ENCODE peak calls at places on chromosomes 1 and 21, in six cellular contexts. One of them, this sample, is unnamed.

GRCh38 chr1:54489627-54490240 is 58.3 kb upstream of the ACOT11 start:
- DNase-seq in HepG2: no peak
- DNase-seq in HCT116: no peak
- DNase-seq in A549: no peak
- DNase-seq in HL-60: no peak
- DNase-seq in GM23338: no peak
- DNase-seq in this sample: no peak

GRCh38 chr1:171081220-171081993 is 9.3 kb upstream of the FMO3 start:
- DNase-seq in HL-60: no peak
- DNase-seq in GM23338: peak; percentile 42
- DNase-seq in HCT116: peak; percentile 15
- DNase-seq in HepG2: no peak
- DNase-seq in A549: peak; percentile 7
- DNase-seq in this sample: no peak

GRCh38 chr1:76300556-76300955 is 226.0 kb downstream of the ST6GALNAC3 start:
- DNase-seq in GM23338: no peak
- DNase-seq in HL-60: no peak
- DNase-seq in A549: no peak
- DNase-seq in HepG2: no peak
- DNase-seq in HCT116: no peak
- DNase-seq in this sample: no peak

GRCh38 chr1:51311826-51312225 is 18.5 kb downstream of the TTC39A start:
- DNase-seq in HepG2: no peak
- DNase-seq in GM23338: no peak
- DNase-seq in HCT116: no peak
- DNase-seq in HL-60: no peak
- DNase-seq in A549: no peak
- DNase-seq in this sample: no peak

GRCh38 chr1:235720544-235720943 is 71.0 kb upstream of the GNG4 start:
- DNase-seq in A549: no peak
- DNase-seq in GM23338: no peak
- DNase-seq in HL-60: no peak
- DNase-seq in HCT116: no peak
- DNase-seq in HepG2: no peak
- DNase-seq in this sample: no peak

GRCh38 chr1:30639881-30640452 is 83.4 kb downstream of the MATN1 start:
- DNase-seq in HCT116: no peak
- DNase-seq in A549: no peak
- DNase-seq in GM23338: no peak
- DNase-seq in HL-60: no peak
- DNase-seq in HepG2: no peak
- DNase-seq in this sample: no peak

GRCh38 chr1:211469938-211470529 is 21.9 kb downstream of the RD3 start:
- DNase-seq in GM23338: peak; percentile 94
- DNase-seq in HL-60: no peak
- DNase-seq in HCT116: peak; percentile 72
- DNase-seq in A549: peak; percentile 83
- DNase-seq in HepG2: peak; percentile 72
- DNase-seq in this sample: peak; percentile 50

GRCh38 chr1:94329986-94330385 is 88.2 kb upstream of the ABCD3 start:
- DNase-seq in A549: peak; percentile 37
- DNase-seq in HCT116: no peak
- DNase-seq in HL-60: no peak
- DNase-seq in GM23338: peak; percentile 73
- DNase-seq in HepG2: peak; percentile 67
- DNase-seq in this sample: no peak

GRCh38 chr1:151197863-151198253 is 494 bp upstream of the PIP5K1A start:
- DNase-seq in HepG2: peak; percentile 81
- DNase-seq in HL-60: no peak
- DNase-seq in GM23338: peak; percentile 8
- DNase-seq in HCT116: no peak
- DNase-seq in A549: peak; percentile 65
- DNase-seq in this sample: no peak

GRCh38 chr1:235945775-235946565 is 79.3 kb upstream of the LYST start:
- DNase-seq in HepG2: peak; percentile 79
- DNase-seq in HCT116: no peak
- DNase-seq in HL-60: peak; percentile 93
- DNase-seq in GM23338: no peak
- DNase-seq in A549: no peak
- DNase-seq in this sample: no peak

GRCh38 chr1:16167331-16168143 is 11.7 kb upstream of the EPHA2 start:
- DNase-seq in A549: peak; percentile 74
- DNase-seq in HCT116: no peak
- DNase-seq in HL-60: no peak
- DNase-seq in HepG2: no peak
- DNase-seq in GM23338: peak; percentile 92
- DNase-seq in this sample: no peak

GRCh38 chr21:32521736-32522360 is 63.5 kb downstream of the TCP10L start:
- DNase-seq in A549: no peak
- DNase-seq in HepG2: no peak
- DNase-seq in GM23338: no peak
- DNase-seq in HCT116: no peak
- DNase-seq in HL-60: no peak
- DNase-seq in this sample: no peak

GRCh38 chr1:5620997-5621396 is 371.2 kb downstream of the NPHP4 start:
- DNase-seq in HCT116: peak; percentile 15
- DNase-seq in A549: peak; percentile 24
- DNase-seq in HL-60: no peak
- DNase-seq in GM23338: no peak
- DNase-seq in HepG2: peak; percentile 26
- DNase-seq in this sample: no peak

GRCh38 chr1:23200885-23201284 is 16.4 kb downstream of the HTR1D start:
- DNase-seq in HL-60: no peak
- DNase-seq in GM23338: no peak
- DNase-seq in HepG2: no peak
- DNase-seq in HCT116: no peak
- DNase-seq in A549: peak; percentile 63
- DNase-seq in this sample: no peak
- TF ChIP-seq REST in HL-60: no peak
- TF ChIP-seq REST in GM23338: no peak
- TF ChIP-seq REST in HepG2: no peak
- TF ChIP-seq REST in HCT116: no peak
- TF ChIP-seq REST in A549: no peak
- TF ChIP-seq REST in this sample: no peak

GRCh38 chr1:9989773-9990172 is 7.3 kb upstream of the RBP7 start:
- DNase-seq in HCT116: no peak
- DNase-seq in GM23338: no peak
- DNase-seq in HL-60: no peak
- DNase-seq in A549: no peak
- DNase-seq in HepG2: no peak
- DNase-seq in this sample: no peak

GRCh38 chr1:9985001-9985400 is 12.0 kb upstream of the RBP7 start:
- DNase-seq in HL-60: no peak
- DNase-seq in GM23338: no peak
- DNase-seq in A549: no peak
- DNase-seq in HCT116: no peak
- DNase-seq in HepG2: no peak
- DNase-seq in this sample: no peak

DNA sequence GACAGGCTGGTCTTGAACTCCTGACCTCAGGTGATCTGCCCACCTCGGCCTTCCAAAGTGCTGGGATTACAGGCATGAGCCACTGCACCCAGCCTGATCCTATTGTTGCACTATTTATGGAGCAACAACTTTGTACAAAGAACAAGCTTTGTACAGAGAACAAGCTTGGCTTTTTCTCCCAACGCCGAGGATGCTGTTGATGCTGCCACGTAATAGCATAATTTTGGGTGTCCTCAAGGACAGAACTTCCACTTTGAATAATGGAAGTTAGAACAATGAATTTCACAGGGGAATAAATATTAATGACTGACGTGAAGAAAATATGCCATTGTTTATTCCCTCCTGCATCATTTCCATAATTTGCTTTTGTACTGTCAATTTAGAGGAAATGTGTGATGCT is 12.8 kb upstream of the RBP7 start:
- DNase-seq in HL-60: no peak
- DNase-seq in GM23338: no peak
- DNase-seq in HCT116: no peak
- DNase-seq in A549: no peak
- DNase-seq in HepG2: no peak
- DNase-seq in this sample: no peak
- H3K27ac ChIP-seq in HL-60: no peak overlapping the region
- H3K27ac ChIP-seq in GM23338: no peak overlapping the region
- H3K27ac ChIP-seq in HCT116: no peak overlapping the region
- H3K27ac ChIP-seq in A549: no peak overlapping the region
- H3K27ac ChIP-seq in HepG2: no peak overlapping the region
- H3K27ac ChIP-seq in this sample: no peak overlapping the region

DNA sequence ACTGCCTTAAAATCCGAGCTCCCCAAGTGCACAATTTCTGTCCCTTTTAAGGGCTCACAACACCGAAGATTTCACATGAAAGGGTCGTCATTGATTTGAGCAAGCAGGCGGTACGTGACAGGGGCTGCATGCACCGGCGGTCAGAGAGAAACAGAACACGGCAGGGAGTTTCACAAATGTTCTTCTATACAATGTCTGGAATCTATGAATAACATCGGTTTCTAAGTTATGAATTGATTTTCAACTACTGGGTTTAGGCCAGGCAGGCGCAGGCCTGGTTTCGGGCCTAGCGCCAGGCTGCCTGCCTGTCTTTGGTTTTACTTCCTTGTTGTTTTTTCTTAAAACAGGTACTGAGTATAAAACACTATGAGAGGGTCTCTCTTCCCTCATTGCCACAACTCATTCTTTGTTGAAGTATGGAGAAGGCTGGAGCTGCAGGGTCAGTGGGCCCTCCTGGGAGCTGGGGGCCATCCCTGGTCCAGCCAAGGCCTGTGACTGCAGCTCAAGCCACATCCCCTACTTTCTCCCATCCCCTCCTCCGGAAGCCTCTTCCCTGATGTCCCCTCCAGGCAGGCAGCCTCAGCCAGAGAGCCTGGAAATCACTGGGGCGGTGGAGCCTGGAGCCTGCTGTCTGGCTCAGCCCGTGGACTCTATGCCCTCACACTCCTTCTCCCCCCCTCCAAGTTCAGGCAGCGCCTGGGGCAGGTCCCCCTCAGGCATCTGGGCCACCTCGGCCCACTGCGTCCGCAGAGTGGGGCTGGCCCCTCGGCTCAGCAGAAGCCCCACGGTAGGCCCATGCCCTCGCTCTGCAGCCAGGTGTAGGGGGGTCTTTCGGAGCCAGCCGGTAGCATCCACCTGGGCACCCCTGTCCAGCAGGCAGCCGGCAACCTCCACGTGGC is 2.4 kb downstream of the ANKRD65 start:
- DNase-seq in HCT116: no peak
- DNase-seq in HL-60: no peak
- DNase-seq in GM23338: no peak
- DNase-seq in A549: no peak
- DNase-seq in HepG2: no peak
- DNase-seq in this sample: no peak
- TF ChIP-seq REST in HCT116: no peak
- TF ChIP-seq REST in HL-60: no peak
- TF ChIP-seq REST in GM23338: no peak
- TF ChIP-seq REST in A549: no peak
- TF ChIP-seq REST in HepG2: no peak
- TF ChIP-seq REST in this sample: no peak

DNA sequence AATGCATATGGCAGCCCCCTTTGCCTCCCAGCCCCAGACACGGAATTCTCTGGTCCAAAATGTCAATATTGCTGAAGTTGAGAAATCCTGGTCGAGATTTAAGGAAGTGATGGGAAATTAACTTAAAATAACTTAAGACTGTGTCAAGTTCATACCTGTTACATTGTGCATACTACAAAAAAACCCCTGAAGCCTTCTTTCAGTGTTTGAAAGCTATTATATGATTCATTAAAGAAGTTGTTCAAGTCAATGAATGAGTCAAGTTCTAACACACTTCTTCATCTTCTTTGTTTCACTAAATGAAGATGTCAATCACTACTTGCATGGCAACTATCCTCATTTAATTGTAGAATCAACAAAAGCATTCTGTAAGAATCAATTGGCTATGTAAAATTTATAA is 150.8 kb downstream of the KCNJ6 start:
- DNase-seq in A549: no peak
- DNase-seq in HepG2: no peak
- DNase-seq in GM23338: no peak
- DNase-seq in HL-60: no peak
- DNase-seq in HCT116: no peak
- DNase-seq in this sample: no peak
- H3K27ac ChIP-seq in A549: no peak overlapping the region
- H3K27ac ChIP-seq in HepG2: no peak overlapping the region
- H3K27ac ChIP-seq in GM23338: no peak overlapping the region
- H3K27ac ChIP-seq in HL-60: no peak overlapping the region
- H3K27ac ChIP-seq in HCT116: no peak overlapping the region
- H3K27ac ChIP-seq in this sample: no peak overlapping the region

GRCh38 chr1:48093696-48094518 is 96.7 kb upstream of the TRABD2B start:
- DNase-seq in HepG2: peak; percentile 65
- DNase-seq in HL-60: peak; percentile 60
- DNase-seq in HCT116: peak; percentile 72
- DNase-seq in A549: peak; percentile 67
- DNase-seq in GM23338: peak; percentile 87
- DNase-seq in this sample: peak; percentile 38
- TF ChIP-seq REST in HepG2: no peak
- TF ChIP-seq REST in HL-60: no peak
- TF ChIP-seq REST in HCT116: no peak
- TF ChIP-seq REST in A549: no peak
- TF ChIP-seq REST in GM23338: no peak
- TF ChIP-seq REST in this sample: no peak

GRCh38 chr1:181206979-181207790 is 118.7 kb downstream of the IER5 start:
- DNase-seq in HepG2: no peak
- DNase-seq in HL-60: no peak
- DNase-seq in A549: no peak
- DNase-seq in GM23338: no peak
- DNase-seq in HCT116: no peak
- DNase-seq in this sample: no peak

GRCh38 chr1:181206513-181206912 is 118.0 kb downstream of the IER5 start:
- DNase-seq in HL-60: no peak
- DNase-seq in GM23338: peak; percentile 49
- DNase-seq in A549: no peak
- DNase-seq in HepG2: no peak
- DNase-seq in HCT116: no peak
- DNase-seq in this sample: no peak

GRCh38 chr1:181204530-181204929 is 116.0 kb downstream of the IER5 start:
- DNase-seq in HL-60: no peak
- DNase-seq in A549: no peak
- DNase-seq in GM23338: no peak
- DNase-seq in HCT116: no peak
- DNase-seq in HepG2: no peak
- DNase-seq in this sample: no peak

GRCh38 chr1:181208076-181208475 is 119.6 kb downstream of the IER5 start:
- DNase-seq in HepG2: no peak
- DNase-seq in HL-60: no peak
- DNase-seq in HCT116: no peak
- DNase-seq in GM23338: no peak
- DNase-seq in A549: no peak
- DNase-seq in this sample: no peak

DNA sequence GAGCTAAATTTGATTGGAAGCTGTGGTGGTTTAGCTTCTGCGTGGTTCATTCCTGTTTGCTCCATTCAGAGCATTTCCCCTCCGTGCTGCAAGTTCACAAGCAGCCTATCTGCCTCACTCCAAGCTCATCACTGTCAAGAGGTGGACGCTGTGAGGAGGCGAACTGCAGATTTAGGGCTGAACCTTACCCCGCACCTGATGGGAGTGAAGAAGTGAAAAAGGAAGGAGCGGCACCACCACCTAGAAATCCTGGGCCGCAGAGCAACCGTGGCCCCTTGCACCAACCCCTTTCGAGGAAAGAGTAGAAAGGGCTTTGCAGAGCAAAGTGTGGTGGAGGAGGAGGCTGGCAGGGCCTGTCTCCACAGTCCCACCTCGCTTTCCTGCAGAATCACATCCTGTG is 117.4 kb downstream of the IER5 start:
- DNase-seq in HepG2: no peak
- DNase-seq in HL-60: no peak
- DNase-seq in HCT116: no peak
- DNase-seq in GM23338: peak; percentile 4
- DNase-seq in A549: no peak
- DNase-seq in this sample: no peak
- H3K27ac ChIP-seq in HepG2: no peak overlapping the region
- H3K27ac ChIP-seq in HL-60: no peak overlapping the region
- H3K27ac ChIP-seq in HCT116: no peak overlapping the region
- H3K27ac ChIP-seq in GM23338: no peak overlapping the region
- H3K27ac ChIP-seq in A549: no peak overlapping the region
- H3K27ac ChIP-seq in this sample: no peak overlapping the region

GRCh38 chr1:78126506-78126905 is 80.7 kb downstream of the GIPC2 start:
- DNase-seq in HL-60: no peak
- DNase-seq in A549: no peak
- DNase-seq in HCT116: no peak
- DNase-seq in GM23338: no peak
- DNase-seq in HepG2: no peak
- DNase-seq in this sample: no peak
- TF ChIP-seq REST in HL-60: no peak
- TF ChIP-seq REST in A549: no peak
- TF ChIP-seq REST in HCT116: no peak
- TF ChIP-seq REST in GM23338: no peak
- TF ChIP-seq REST in HepG2: no peak
- TF ChIP-seq REST in this sample: no peak